ENCODE peak calls at places on chromosomes 5 and 9, in five cellular contexts. One of them, this sample, is unnamed.
A peak's percentile ranks its signal among the peaks of the same experiment; 100 is the strongest.

GRCh38 chr9:127923046-127923445 is 6.2 kb upstream of the ST6GALNAC4 start:
- DNase-seq in H1: no peak
- DNase-seq in H9: peak; percentile 72
- DNase-seq in neuronal stem cell: no peak
- DNase-seq in trophoblast cell: peak; percentile 99
- DNase-seq in this sample: no peak

GRCh38 chr5:1330146-1330846 is 14.6 kb downstream of the CLPTM1L start:
- DNase-seq in H1: no peak
- DNase-seq in H9: no peak
- DNase-seq in neuronal stem cell: no peak
- DNase-seq in trophoblast cell: no peak
- DNase-seq in this sample: no peak

GRCh38 chr9:116027096-116027495 is 126.5 kb upstream of the PAPPA start:
- DNase-seq in H1: no peak
- DNase-seq in H9: no peak
- DNase-seq in neuronal stem cell: no peak
- DNase-seq in trophoblast cell: no peak
- DNase-seq in this sample: peak; percentile 33

GRCh38 chr5:140794594-140795258 is at the start of gene PCDHA2:
- DNase-seq in H1: peak; percentile 58
- DNase-seq in H9: no peak
- DNase-seq in neuronal stem cell: no peak
- DNase-seq in trophoblast cell: no peak
- DNase-seq in this sample: peak; percentile 73

GRCh38 chr5:62259699-62260220 is 46.2 kb upstream of the KIF2A start:
- DNase-seq in H1: no peak
- DNase-seq in H9: no peak
- DNase-seq in neuronal stem cell: no peak
- DNase-seq in trophoblast cell: no peak
- DNase-seq in this sample: no peak

GRCh38 chr5:58072202-58072791 is 387.6 kb downstream of the PLK2 start:
- DNase-seq in H1: no peak
- DNase-seq in H9: no peak
- DNase-seq in neuronal stem cell: peak; percentile 20
- DNase-seq in trophoblast cell: peak; percentile 29
- DNase-seq in this sample: peak; percentile 13

GRCh38 chr5:150599917-150600511 is 40.4 kb upstream of the SYNPO start:
- DNase-seq in H1: no peak
- DNase-seq in H9: no peak
- DNase-seq in neuronal stem cell: no peak
- DNase-seq in trophoblast cell: no peak
- DNase-seq in this sample: peak; percentile 86

GRCh38 chr5:103745353-103746065 is 182.9 kb upstream of the NUDT12 start:
- DNase-seq in H1: no peak
- DNase-seq in H9: no peak
- DNase-seq in neuronal stem cell: no peak
- DNase-seq in trophoblast cell: no peak
- DNase-seq in this sample: no peak

GRCh38 chr9:87829756-87830155 is 52.9 kb upstream of the SPATA31E1 start:
- DNase-seq in H1: no peak
- DNase-seq in H9: no peak
- DNase-seq in neuronal stem cell: no peak
- DNase-seq in trophoblast cell: peak; percentile 66
- DNase-seq in this sample: no peak

GRCh38 chr5:147507480-147508126 is 2.3 kb downstream of the DPYSL3 start:
- DNase-seq in H1: no peak
- DNase-seq in H9: no peak
- DNase-seq in neuronal stem cell: no peak
- DNase-seq in trophoblast cell: no peak
- DNase-seq in this sample: peak; percentile 63

DNA sequence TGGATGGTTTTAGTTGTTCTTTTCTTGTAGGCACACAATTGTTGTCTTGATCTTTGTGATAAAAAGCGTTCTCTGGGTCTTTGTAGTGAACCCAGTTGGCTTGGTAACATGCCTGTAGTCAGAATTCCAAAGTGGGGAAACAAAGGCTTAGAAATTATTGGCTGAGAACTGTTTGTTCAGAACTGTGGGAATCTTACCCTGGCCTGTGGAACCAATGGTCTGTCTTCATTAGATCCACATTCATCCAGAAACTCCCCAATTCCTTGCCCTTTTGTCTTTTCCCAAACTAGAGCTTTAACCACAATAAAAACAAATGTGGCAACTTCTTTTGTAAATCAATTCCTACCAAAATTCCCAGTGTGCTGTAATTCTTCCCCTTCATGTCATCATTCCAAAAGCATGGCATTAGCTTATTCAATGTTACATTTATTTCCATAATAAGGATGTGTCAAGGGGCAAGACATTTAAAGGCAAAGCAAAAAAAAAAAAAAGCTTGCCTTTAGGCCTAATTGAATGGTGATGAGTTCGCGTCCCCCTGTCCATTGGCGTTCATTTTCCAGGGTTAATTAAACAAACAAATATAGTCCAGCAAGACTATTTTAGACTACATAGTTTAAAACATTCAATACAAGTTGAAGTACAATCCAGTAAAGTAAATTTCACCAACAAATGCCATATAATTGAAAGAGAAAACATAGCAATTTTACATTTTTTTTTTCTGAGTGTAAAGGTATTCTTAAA is 249.8 kb upstream of the ZNF608 start:
- DNase-seq in H1: no peak
- DNase-seq in H9: no peak
- DNase-seq in neuronal stem cell: peak; percentile 78
- DNase-seq in trophoblast cell: peak; percentile 55
- DNase-seq in this sample: peak; percentile 56
- H4K8ac ChIP-seq in H1: no peak overlapping the region
- H4K8ac ChIP-seq in H9: no peak overlapping the region
- H4K8ac ChIP-seq in neuronal stem cell: no peak overlapping the region
- H4K8ac ChIP-seq in trophoblast cell: no peak overlapping the region
- H4K8ac ChIP-seq in this sample: no peak overlapping the region

GRCh38 chr5:132386644-132387286 is 17.3 kb downstream of the SLC22A5 start:
- DNase-seq in H1: peak; percentile 81
- DNase-seq in H9: peak; percentile 77
- DNase-seq in neuronal stem cell: peak; percentile 45
- DNase-seq in trophoblast cell: peak; percentile 70
- DNase-seq in this sample: peak; percentile 82
- H3K4ac ChIP-seq in H1: no peak overlapping the region
- H3K4ac ChIP-seq in H9: no peak overlapping the region
- H3K4ac ChIP-seq in neuronal stem cell: no peak overlapping the region
- H3K4ac ChIP-seq in trophoblast cell: no peak overlapping the region
- H3K4ac ChIP-seq in this sample: peak overlapping the region; percentile 26

GRCh38 chr5:109676920-109677319 is 12.8 kb upstream of the MAN2A1 start:
- DNase-seq in H1: no peak
- DNase-seq in H9: no peak
- DNase-seq in neuronal stem cell: no peak
- DNase-seq in trophoblast cell: no peak
- DNase-seq in this sample: no peak

GRCh38 chr5:109685916-109686315 is 3.8 kb upstream of the MAN2A1 start:
- DNase-seq in H1: no peak
- DNase-seq in H9: no peak
- DNase-seq in neuronal stem cell: no peak
- DNase-seq in trophoblast cell: no peak
- DNase-seq in this sample: no peak

GRCh38 chr5:109682383-109682782 is 7.3 kb upstream of the MAN2A1 start:
- DNase-seq in H1: no peak
- DNase-seq in H9: no peak
- DNase-seq in neuronal stem cell: no peak
- DNase-seq in trophoblast cell: peak; percentile 65
- DNase-seq in this sample: peak; percentile 61

DNA sequence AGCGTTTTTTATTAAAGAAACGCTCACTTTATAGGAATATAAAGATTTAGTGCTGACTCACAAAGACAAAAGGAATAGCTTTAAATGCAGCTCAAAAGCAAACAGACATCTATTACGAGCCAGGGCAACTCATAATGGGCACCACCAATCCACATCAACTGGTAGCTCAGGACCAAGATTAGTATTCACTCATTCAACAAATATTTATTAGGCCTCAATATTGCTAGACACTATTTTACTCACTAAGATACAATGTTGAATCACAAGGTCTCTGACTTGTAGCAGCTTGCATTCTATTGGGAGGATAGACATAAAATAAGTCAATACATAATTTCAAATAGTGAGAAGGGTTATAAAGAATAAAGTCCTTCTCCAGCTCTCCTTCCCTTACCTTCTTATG is 8.0 kb upstream of the MAN2A1 start:
- DNase-seq in H1: no peak
- DNase-seq in H9: no peak
- DNase-seq in neuronal stem cell: no peak
- DNase-seq in trophoblast cell: no peak
- DNase-seq in this sample: no peak
- H2BK12ac ChIP-seq in H1: no peak overlapping the region
- H2BK12ac ChIP-seq in H9: no peak overlapping the region
- H2BK12ac ChIP-seq in neuronal stem cell: no peak overlapping the region
- H2BK12ac ChIP-seq in trophoblast cell: no peak overlapping the region
- H2BK12ac ChIP-seq in this sample: no peak overlapping the region

DNA sequence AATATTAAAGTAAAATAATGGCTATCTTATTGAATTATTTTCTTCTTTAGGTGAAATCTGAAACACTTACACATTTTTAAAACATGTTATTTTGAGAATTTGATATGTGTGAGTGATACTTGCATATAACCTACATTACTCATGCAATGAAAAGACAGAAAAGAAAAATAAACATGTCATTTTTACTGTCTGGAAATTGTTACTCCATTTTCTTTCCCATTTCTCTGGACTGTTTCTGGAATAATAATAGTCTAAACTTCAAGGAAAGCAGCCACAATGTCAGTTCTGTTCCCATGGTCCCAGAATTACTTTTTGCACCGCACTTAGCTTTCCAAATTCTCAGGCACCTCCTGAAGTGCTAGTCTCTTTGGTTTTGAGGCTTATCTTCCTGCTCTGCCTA is 145.5 kb downstream of the PRR16 start:
- DNase-seq in H1: no peak
- DNase-seq in H9: no peak
- DNase-seq in neuronal stem cell: no peak
- DNase-seq in trophoblast cell: no peak
- DNase-seq in this sample: no peak
- H4K8ac ChIP-seq in H1: no peak overlapping the region
- H4K8ac ChIP-seq in H9: no peak overlapping the region
- H4K8ac ChIP-seq in neuronal stem cell: no peak overlapping the region
- H4K8ac ChIP-seq in trophoblast cell: no peak overlapping the region
- H4K8ac ChIP-seq in this sample: peak overlapping the region; percentile 69

DNA sequence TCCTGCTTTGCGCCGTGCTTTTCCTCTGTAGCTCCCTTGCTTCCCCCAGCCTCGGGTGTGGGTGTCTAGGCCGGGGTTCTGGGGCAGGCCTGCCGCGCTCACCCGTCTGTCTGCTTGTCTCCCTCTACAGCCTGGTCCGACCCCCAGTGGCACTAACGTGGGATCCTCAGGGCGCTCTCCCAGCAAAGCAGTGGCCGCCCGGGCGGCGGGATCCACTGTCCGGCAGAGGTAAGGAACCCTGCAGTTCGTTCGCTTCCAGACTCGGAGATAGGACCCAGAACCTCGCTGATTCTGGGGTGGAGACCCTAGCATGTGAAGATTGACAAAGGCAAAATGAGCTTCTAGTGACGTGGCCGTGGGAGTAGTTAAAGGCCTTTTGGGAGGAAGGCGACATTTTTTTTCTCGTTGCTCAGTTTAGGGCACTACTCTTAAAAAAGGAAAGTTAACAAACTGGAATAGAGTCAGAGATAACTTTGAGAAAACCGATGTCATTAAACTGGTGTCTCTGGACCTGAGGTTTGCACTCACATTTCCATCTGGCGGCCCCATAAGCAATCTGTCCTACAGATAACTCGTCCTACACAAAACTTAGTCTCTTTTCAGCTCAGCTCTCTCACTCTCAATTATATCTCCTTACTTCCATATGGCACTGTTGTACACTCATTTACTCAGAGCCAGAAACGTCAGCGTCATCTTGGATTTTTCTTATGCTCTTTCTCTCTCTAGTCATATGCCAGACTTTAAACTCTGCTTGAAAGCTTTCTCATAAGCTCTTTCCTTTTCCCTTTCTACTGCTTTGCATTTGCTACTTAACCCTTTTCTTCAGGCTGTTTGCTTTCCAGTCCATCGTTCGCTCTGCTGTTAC is 566 bp downstream of the SEC61B start:
- DNase-seq in H1: no peak
- DNase-seq in H9: no peak
- DNase-seq in neuronal stem cell: no peak
- DNase-seq in trophoblast cell: no peak
- DNase-seq in this sample: no peak
- H3K4ac ChIP-seq in H1: no peak overlapping the region
- H3K4ac ChIP-seq in H9: no peak overlapping the region
- H3K4ac ChIP-seq in neuronal stem cell: no peak overlapping the region
- H3K4ac ChIP-seq in trophoblast cell: peak overlapping the region; percentile 94
- H3K4ac ChIP-seq in this sample: peak overlapping the region; percentile 83

GRCh38 chr9:129374231-129374630 is 196.2 kb upstream of the IER5L start:
- DNase-seq in H1: no peak
- DNase-seq in H9: no peak
- DNase-seq in neuronal stem cell: no peak
- DNase-seq in trophoblast cell: no peak
- DNase-seq in this sample: no peak
- H2BK12ac ChIP-seq in H1: no peak overlapping the region
- H2BK12ac ChIP-seq in H9: no peak overlapping the region
- H2BK12ac ChIP-seq in neuronal stem cell: no peak overlapping the region
- H2BK12ac ChIP-seq in trophoblast cell: no peak overlapping the region
- H2BK12ac ChIP-seq in this sample: no peak overlapping the region

This sample was measured in mesenchymal stem cell.